ENCODE peak calls at places on chromosomes 7 and 10, in five cellular contexts. Y, M, V, R and T are unnamed samples.
A peak's percentile ranks its signal among the peaks of the same experiment; 100 is the strongest.

GRCh38 chr7:33910756-33911155 is 5.4 kb downstream of the BMPER start:
- DNase-seq in R (no peak), M (no peak), V (no peak), Y (no peak), T (no peak)

GRCh38 chr7:70694909-70695803 is 436.8 kb upstream of the GALNT17 start:
- DNase-seq in Y (peak; percentile 45), V (peak; percentile 18), M (peak; percentile 50), R (peak; percentile 33), T (peak; percentile 36)

GRCh38 chr7:132349085-132349484 is 227.2 kb downstream of the PLXNA4 start:
- DNase-seq in Y (no peak), R (no peak), M (no peak), V (no peak), T (no peak)

GRCh38 chr10:73186266-73186665 is 18.3 kb downstream of the FAM149B1 start:
- DNase-seq in V (no peak), M (no peak), Y (no peak), R (no peak), T (no peak)

GRCh38 chr10:70053212-70053895 is 708 bp downstream of the MACROH2A2 start:
- DNase-seq in R (no peak), M (peak; percentile 52), Y (no peak), V (peak; percentile 5), T (peak; percentile 5)

GRCh38 chr10:95268438-95268837 is 22.4 kb downstream of the PDLIM1 start:
- DNase-seq in M (no peak), Y (no peak), R (no peak), V (peak; percentile 86), T (peak; percentile 70)

GRCh38 chr7:159028456-159029401 is 115.9 kb downstream of the VIPR2 start:
- DNase-seq in M (no peak), Y (no peak), V (no peak), R (peak; percentile 10), T (no peak)

GRCh38 chr10:32155075-32155516 is 98.9 kb upstream of the KIF5B start:
- DNase-seq in R (peak; percentile 23), V (peak; percentile 35), Y (no peak), M (no peak), T (peak; percentile 82)

GRCh38 chr7:152733286-152733934 is 26.1 kb upstream of the ACTR3B start:
- DNase-seq in M (no peak), R (no peak), Y (no peak), V (no peak), T (no peak)

GRCh38 chr7:33904680-33905388 is 505 bp upstream of the BMPER start:
- DNase-seq in R (peak; percentile 26), Y (no peak), V (peak; percentile 65), M (peak; percentile 61), T (peak; percentile 79)

GRCh38 chr7:36638140-36638539 is 86.2 kb downstream of the AOAH start:
- DNase-seq in Y (peak; percentile 14), V (no peak), R (no peak), M (no peak), T (no peak)
- TF ChIP-seq CTCF in Y (no peak), V (no peak), R (no peak), M (no peak), T (no peak)

GRCh38 chr7:42247301-42247700 is 10.3 kb upstream of the GLI3 start:
- DNase-seq in Y (no peak), M (no peak), R (no peak), V (peak; percentile 45), T (peak; percentile 95)
- TF ChIP-seq CTCF in Y (no peak), M (no peak), R (no peak), V (peak; percentile 36), T (peak; percentile 41)

GRCh38 chr7:98921608-98922372 is 43.5 kb downstream of the TRRAP start:
- DNase-seq in V (no peak), R (no peak), M (peak; percentile 28), Y (peak; percentile 34), T (no peak)
- TF ChIP-seq CTCF in V (no peak), R (no peak), M (no peak), Y (no peak), T (no peak)

DNA sequence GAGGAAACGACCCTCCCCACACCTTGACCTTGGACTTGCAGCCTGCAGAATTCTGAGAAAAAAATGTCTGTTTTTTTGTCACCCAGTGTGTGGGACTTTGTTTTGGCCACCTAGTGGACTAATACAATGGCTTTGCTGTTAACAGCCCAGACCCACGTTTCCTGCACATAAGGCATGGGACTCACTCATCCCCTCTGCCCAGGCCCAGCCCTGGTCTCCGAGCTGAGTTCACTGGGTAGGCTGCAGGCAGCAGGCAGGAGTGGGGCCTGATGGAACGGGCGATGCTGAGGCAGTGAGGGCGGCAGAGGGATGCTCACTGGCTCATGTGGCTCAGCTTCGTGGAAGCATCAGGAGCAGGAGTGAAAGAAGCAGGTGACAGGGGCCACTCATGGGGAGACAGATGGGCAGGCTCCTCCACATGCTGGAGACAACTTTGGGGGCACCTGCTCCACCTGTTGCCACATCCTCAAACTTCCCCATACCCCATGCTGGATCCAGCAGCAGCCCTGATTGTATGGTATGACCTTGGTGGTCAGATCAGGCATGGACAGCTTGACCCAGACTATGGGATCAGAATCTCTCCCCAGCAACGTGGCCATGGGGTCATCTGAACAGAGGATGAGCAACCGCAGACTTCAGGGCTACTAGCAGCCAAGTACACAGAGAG is 65.8 kb upstream of the ANTXRL start:
- DNase-seq in Y (peak; percentile 50), R (peak; percentile 12), V (no peak), M (no peak), T (no peak)
- TF ChIP-seq CTCF in Y (peak; percentile 22), R (peak; percentile 20), V (no peak), M (no peak), T (peak; percentile 28)

DNA sequence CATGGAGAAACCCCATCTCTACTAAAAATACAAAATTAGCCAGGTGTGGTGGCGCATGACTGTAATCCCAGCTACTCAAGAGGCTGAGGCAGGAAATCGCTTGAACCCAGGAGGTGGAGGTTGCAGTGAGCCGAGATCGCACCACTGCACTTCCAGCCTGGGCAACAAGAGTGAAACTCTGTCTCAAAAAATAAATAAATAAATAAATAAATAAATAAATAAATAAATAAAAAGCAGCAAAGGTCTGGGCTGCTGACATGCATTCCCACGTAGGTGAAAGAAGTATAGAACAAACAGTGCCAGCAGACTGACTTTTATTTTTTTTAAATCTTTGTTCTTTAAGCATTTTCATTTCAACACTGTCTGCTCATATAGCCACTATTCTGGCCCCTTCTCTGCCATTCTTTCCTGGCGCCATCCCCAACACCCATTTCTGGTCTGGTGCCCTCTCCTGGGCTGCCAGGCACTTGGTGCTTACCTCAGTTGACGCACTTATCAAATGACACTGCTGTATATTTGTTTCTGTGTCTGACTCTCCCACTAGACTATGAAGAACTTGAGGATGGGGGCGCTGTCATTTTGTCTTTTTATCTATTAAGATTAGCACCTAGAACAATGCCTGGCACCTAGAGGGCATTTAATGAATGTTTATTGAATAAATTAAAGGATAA is 15.6 kb downstream of the FAM107B start:
- DNase-seq in Y (no peak), V (no peak), R (no peak), M (no peak), T (no peak)
- TF ChIP-seq CTCF in Y (no peak), V (no peak), R (no peak), M (no peak), T (no peak)

DNA sequence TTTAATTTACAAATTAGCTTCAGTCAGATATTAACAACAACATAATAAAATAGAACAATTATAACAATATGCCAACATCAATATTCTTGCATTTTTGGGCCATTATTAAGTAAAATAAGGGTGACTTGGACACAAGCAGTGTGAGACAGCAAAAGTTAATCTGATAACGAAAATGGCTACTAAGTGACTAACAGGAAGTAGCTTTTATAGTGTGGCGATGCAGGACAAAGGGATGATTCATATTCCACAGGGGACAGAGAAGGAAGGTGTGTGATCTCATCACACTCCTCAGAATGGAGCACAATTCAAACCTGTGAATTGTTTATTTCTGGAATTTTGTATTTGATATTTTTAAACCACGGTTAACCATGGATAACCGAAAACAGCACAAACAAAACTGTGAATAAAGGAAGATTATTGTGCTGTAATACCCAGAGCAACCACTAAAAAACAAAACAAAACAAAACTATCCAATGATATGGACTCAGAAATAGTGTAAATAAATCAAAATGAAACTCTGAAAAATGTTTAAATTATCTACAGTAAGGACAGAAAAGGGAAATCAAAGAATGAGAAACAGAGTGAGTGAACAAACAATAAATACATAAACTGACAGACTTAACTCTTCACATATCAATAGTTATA is 66.9 kb upstream of the TFEC start:
- DNase-seq in M (no peak), R (no peak), Y (peak; percentile 74), V (peak; percentile 49), T (peak; percentile 54)
- TF ChIP-seq CTCF in M (no peak), R (peak; percentile 60), Y (no peak), V (peak; percentile 32), T (peak; percentile 25)

GRCh38 chr10:1369665-1370064 is 313.5 kb downstream of the WDR37 start:
- DNase-seq in Y (no peak), R (no peak), V (no peak), M (no peak), T (no peak)

GRCh38 chr10:1367938-1368697 is 311.9 kb downstream of the WDR37 start:
- DNase-seq in Y (no peak), M (no peak), R (no peak), V (no peak), T (no peak)

GRCh38 chr10:1370298-1370697 is 314.1 kb downstream of the WDR37 start:
- DNase-seq in R (no peak), Y (peak; percentile 18), M (no peak), V (no peak), T (no peak)

GRCh38 chr10:1368772-1369171 is 312.6 kb downstream of the WDR37 start:
- DNase-seq in V (no peak), R (peak; percentile 72), Y (peak; percentile 24), M (peak; percentile 73), T (no peak)

DNA sequence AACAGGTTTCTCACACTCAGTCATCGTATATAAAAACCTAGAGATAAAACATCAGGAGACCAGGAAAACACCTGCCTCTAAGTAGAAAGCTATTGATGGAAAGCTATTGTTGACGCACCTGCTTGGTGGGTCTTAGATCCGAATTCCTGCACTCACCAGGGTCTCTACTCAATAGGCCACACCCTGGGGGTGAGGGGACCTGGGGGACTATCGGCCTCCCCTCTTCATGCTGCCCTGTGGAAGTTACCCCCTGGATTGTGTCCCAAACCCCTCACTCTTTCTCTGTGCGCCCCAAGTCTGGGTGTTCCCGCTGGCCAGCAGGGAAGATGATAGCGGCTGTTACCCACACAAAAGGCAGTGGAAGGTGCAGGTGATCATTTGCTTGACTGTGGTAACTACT is 313.0 kb downstream of the WDR37 start:
- DNase-seq in V (no peak), Y (no peak), R (no peak), M (no peak), T (no peak)
- TF ChIP-seq CTCF in V (no peak), Y (no peak), R (no peak), M (no peak), T (no peak)

GRCh38 chr7:23654508-23654907 is 25.5 kb upstream of the FAM221A start:
- DNase-seq in M (peak; percentile 61), V (peak; percentile 23), Y (peak; percentile 58), R (peak; percentile 73), T (peak; percentile 5)
- TF ChIP-seq CTCF in M (peak; percentile 46), V (peak; percentile 41), Y (peak; percentile 74), R (peak; percentile 18), T (peak; percentile 42)

GRCh38 chr10:34985823-34986222 is 104.3 kb downstream of the CUL2 start:
- DNase-seq in V (peak; percentile 22), Y (peak; percentile 21), R (peak; percentile 22), M (peak; percentile 50), T (peak; percentile 52)
- TF ChIP-seq CTCF in V (peak; percentile 42), Y (no peak), R (no peak), M (no peak), T (peak; percentile 54)

GRCh38 chr10:36880898-36881297 is 244.5 kb upstream of the ANKRD30A start:
- DNase-seq in V (peak; percentile 45), R (no peak), Y (peak; percentile 10), M (no peak), T (peak; percentile 66)
- TF ChIP-seq CTCF in V (peak; percentile 61), R (peak; percentile 28), Y (peak; percentile 33), M (no peak), T (peak; percentile 60)